ENCODE peak calls at places on chromosomes 12 and 14, in seven cellular contexts. One of them, this sample, is unnamed.

GRCh38 chr14:79274641-79275366 is 936.5 kb downstream of the DIO2 start:
- DNase-seq in A549: no peak
- DNase-seq in HCT116: no peak
- DNase-seq in pancreas: no peak
- DNase-seq in kidney: no peak
- DNase-seq in GM12865: no peak
- DNase-seq in fibroblast of lung: no peak
- DNase-seq in this sample: peak

GRCh38 chr14:61188936-61189808 is 92.0 kb downstream of the TMEM30B start:
- DNase-seq in A549: peak
- DNase-seq in HCT116: no peak
- DNase-seq in pancreas: peak
- DNase-seq in kidney: peak
- DNase-seq in GM12865: peak
- DNase-seq in fibroblast of lung: peak
- DNase-seq in this sample: peak

GRCh38 chr12:86139671-86140070 is 116.5 kb downstream of the MGAT4C start:
- DNase-seq in A549: no peak
- DNase-seq in HCT116: no peak
- DNase-seq in pancreas: no peak
- DNase-seq in kidney: no peak
- DNase-seq in GM12865: no peak
- DNase-seq in fibroblast of lung: peak
- DNase-seq in this sample: no peak

GRCh38 chr14:69244946-69245345 is 15.0 kb upstream of the GALNT16 start:
- DNase-seq in A549: no peak
- DNase-seq in HCT116: no peak
- DNase-seq in pancreas: no peak
- DNase-seq in kidney: no peak
- DNase-seq in GM12865: no peak
- DNase-seq in fibroblast of lung: no peak
- DNase-seq in this sample: no peak

GRCh38 chr14:58238252-58239247 is 6.1 kb upstream of the PSMA3 start:
- DNase-seq in A549: no peak
- DNase-seq in HCT116: no peak
- DNase-seq in pancreas: no peak
- DNase-seq in kidney: no peak
- DNase-seq in GM12865: no peak
- DNase-seq in fibroblast of lung: peak
- DNase-seq in this sample: peak

GRCh38 chr12:49671051-49671765 is 36.0 kb downstream of the FMNL3 start:
- DNase-seq in A549: no peak
- DNase-seq in HCT116: no peak
- DNase-seq in pancreas: no peak
- DNase-seq in kidney: peak
- DNase-seq in GM12865: peak
- DNase-seq in fibroblast of lung: no peak
- DNase-seq in this sample: no peak

GRCh38 chr12:99918003-99918402 is 66.7 kb downstream of the ANKS1B start:
- DNase-seq in A549: no peak
- DNase-seq in HCT116: no peak
- DNase-seq in pancreas: no peak
- DNase-seq in kidney: no peak
- DNase-seq in GM12865: no peak
- DNase-seq in fibroblast of lung: no peak
- DNase-seq in this sample: peak

GRCh38 chr12:57381693-57382220 is 49.1 kb downstream of the R3HDM2 start:
- DNase-seq in A549: no peak
- DNase-seq in HCT116: no peak
- DNase-seq in pancreas: no peak
- DNase-seq in kidney: no peak
- DNase-seq in GM12865: no peak
- DNase-seq in fibroblast of lung: peak
- DNase-seq in this sample: no peak

GRCh38 chr12:31203261-31203660 is 122.7 kb downstream of the SINHCAF start:
- DNase-seq in A549: no peak
- DNase-seq in HCT116: no peak
- DNase-seq in pancreas: no peak
- DNase-seq in kidney: no peak
- DNase-seq in GM12865: no peak
- DNase-seq in fibroblast of lung: no peak
- DNase-seq in this sample: no peak

GRCh38 chr12:3202734-3203446 is 125.7 kb downstream of the TSPAN9 start:
- DNase-seq in A549: peak
- DNase-seq in HCT116: no peak
- DNase-seq in pancreas: peak
- DNase-seq in kidney: no peak
- DNase-seq in GM12865: peak
- DNase-seq in fibroblast of lung: no peak
- DNase-seq in this sample: peak

GRCh38 chr12:88334271-88334670 is 192.2 kb downstream of the TMTC3 start:
- DNase-seq in A549: no peak
- DNase-seq in HCT116: no peak
- DNase-seq in pancreas: no peak
- DNase-seq in kidney: no peak
- DNase-seq in GM12865: peak
- DNase-seq in fibroblast of lung: peak
- DNase-seq in this sample: peak

GRCh38 chr12:94225924-94226630 is 77.7 kb downstream of the PLXNC1 start:
- DNase-seq in A549: no peak
- DNase-seq in HCT116: no peak
- DNase-seq in pancreas: no peak
- DNase-seq in kidney: no peak
- DNase-seq in GM12865: no peak
- DNase-seq in fibroblast of lung: no peak
- DNase-seq in this sample: no peak

GRCh38 chr12:79006306-79006705 is 141.7 kb downstream of the SYT1 start:
- DNase-seq in A549: peak
- DNase-seq in HCT116: peak
- DNase-seq in pancreas: no peak
- DNase-seq in kidney: no peak
- DNase-seq in GM12865: peak
- DNase-seq in fibroblast of lung: peak
- DNase-seq in this sample: peak

DNA sequence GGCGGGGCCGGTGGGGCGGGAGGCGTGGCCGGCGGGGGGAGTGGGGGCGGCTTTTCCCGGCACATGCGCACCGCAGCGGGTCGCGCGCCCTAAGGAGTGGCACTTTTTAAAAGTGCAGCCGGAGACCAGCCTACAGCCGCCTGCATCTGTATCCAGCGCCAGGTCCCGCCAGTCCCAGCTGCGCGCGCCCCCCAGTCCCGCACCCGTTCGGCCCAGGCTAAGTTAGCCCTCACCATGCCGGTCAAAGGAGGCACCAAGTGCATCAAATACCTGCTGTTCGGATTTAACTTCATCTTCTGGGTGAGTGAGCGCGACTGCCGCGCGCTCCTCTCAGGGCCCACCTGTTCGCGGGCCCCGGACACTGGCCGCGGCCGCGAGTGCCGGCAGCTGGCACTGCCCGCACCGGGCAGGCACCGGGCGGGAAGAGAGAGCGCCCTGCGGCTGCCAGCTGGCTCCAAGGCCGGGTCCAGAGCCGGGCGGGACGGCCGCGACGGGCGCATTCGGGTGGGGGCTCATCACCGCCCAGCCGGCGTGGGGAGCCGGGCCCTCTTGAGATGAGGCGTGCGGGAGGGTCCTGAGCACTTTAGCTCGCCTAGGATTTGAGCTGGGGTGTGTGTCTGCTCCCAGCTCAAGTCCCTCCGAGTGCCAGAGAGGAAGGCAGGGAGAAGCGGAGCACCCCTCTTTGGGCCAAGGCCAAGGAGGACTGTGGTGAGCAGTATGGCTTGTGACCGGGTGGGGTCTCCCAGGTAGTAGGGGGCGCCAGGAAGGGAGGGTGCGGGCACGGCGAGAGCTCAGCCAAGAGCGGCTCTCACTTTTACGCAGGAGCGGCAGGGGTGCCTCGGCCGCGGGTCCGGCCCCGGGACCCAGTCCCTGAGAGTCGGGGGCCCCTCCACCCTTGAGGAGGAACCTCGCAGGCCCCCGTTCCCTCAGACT is at the start of gene CD9:
- DNase-seq in A549: peak
- DNase-seq in HCT116: peak
- DNase-seq in pancreas: peak
- DNase-seq in kidney: no peak
- DNase-seq in GM12865: no peak
- DNase-seq in fibroblast of lung: no peak
- DNase-seq in this sample: peak
- H3K4me3 ChIP-seq in A549: peak
- H3K4me3 ChIP-seq in HCT116: peak
- H3K4me3 ChIP-seq in pancreas: peak
- H3K4me3 ChIP-seq in kidney: peak
- H3K4me3 ChIP-seq in GM12865: peak
- H3K4me3 ChIP-seq in fibroblast of lung: peak
- H3K4me3 ChIP-seq in this sample: peak

GRCh38 chr12:108448246-108448645 is 66.8 kb upstream of the FICD start:
- DNase-seq in A549: no peak
- DNase-seq in HCT116: no peak
- DNase-seq in pancreas: no peak
- DNase-seq in kidney: no peak
- DNase-seq in GM12865: no peak
- DNase-seq in fibroblast of lung: no peak
- DNase-seq in this sample: no peak

GRCh38 chr12:108442910-108443309 is 72.2 kb upstream of the FICD start:
- DNase-seq in A549: no peak
- DNase-seq in HCT116: no peak
- DNase-seq in pancreas: no peak
- DNase-seq in kidney: no peak
- DNase-seq in GM12865: no peak
- DNase-seq in fibroblast of lung: no peak
- DNase-seq in this sample: no peak

GRCh38 chr12:108447168-108447840 is 67.8 kb upstream of the FICD start:
- DNase-seq in A549: no peak
- DNase-seq in HCT116: no peak
- DNase-seq in pancreas: no peak
- DNase-seq in kidney: no peak
- DNase-seq in GM12865: no peak
- DNase-seq in fibroblast of lung: no peak
- DNase-seq in this sample: peak

GRCh38 chr12:108449478-108449877 is 65.6 kb upstream of the FICD start:
- DNase-seq in A549: no peak
- DNase-seq in HCT116: no peak
- DNase-seq in pancreas: no peak
- DNase-seq in kidney: no peak
- DNase-seq in GM12865: no peak
- DNase-seq in fibroblast of lung: no peak
- DNase-seq in this sample: no peak

DNA sequence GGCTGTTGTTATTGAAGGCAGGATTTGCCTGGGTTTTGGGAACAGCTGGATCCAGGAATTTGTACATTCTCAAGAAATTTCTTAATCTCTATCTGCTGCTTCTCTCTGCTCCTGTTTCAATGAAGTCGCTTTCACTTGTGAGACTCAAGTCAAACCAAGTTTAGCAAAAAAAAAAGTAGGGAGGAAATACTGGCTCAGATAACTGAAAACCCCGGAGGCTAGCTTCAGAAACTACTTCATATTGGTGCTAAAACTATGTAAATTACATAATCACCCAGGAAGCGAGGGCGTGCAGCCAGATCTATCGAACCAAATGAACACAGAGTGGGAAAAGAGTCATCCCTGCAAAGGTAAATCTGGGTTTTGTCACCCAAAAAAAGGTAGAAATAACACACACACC is 68.3 kb upstream of the FICD start:
- DNase-seq in A549: no peak
- DNase-seq in HCT116: no peak
- DNase-seq in pancreas: no peak
- DNase-seq in kidney: no peak
- DNase-seq in GM12865: peak
- DNase-seq in fibroblast of lung: no peak
- DNase-seq in this sample: peak
- TF ChIP-seq CTCF in A549: no peak
- TF ChIP-seq CTCF in HCT116: no peak
- TF ChIP-seq CTCF in pancreas: no peak
- TF ChIP-seq CTCF in kidney: no peak
- TF ChIP-seq CTCF in GM12865: no peak
- TF ChIP-seq CTCF in fibroblast of lung: no peak
- TF ChIP-seq CTCF in this sample: no peak

DNA sequence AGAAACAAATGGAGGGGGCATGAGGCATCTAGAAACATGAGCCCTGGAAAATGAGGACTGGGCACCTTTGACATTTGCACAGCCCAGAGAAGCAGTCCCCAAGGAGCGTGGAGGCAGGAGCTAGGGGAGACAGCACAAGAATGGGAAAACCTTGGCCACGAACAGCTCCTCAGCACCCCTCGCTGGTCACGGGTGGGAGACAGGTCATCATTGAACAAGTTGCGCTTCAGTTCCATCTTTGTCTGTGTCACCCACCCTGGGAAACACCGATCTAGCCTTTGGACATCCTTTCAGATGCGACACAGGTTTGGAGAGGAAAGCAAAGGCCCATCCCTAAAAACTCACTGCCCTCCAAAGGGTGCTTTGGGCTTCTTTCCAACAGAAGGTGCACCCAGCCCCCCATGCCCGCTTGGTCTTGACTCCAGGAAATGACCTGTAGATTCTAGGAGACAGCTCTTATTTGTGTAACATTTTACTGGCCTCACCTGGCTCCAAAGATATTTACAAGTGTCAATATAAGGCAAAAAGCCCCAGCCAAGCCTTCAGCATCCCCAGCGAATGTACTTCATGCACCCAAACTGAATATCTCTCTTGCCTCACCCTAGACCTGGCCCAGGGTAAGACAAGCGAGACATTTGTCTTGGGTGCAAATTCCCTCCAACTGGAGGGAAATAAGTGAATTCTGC is 28.8 kb upstream of the CLMN start:
- DNase-seq in A549: no peak
- DNase-seq in HCT116: no peak
- DNase-seq in pancreas: no peak
- DNase-seq in kidney: no peak
- DNase-seq in GM12865: no peak
- DNase-seq in fibroblast of lung: no peak
- DNase-seq in this sample: no peak
- H3K4me3 ChIP-seq in A549: no peak
- H3K4me3 ChIP-seq in HCT116: no peak
- H3K4me3 ChIP-seq in pancreas: no peak
- H3K4me3 ChIP-seq in kidney: no peak
- H3K4me3 ChIP-seq in GM12865: no peak
- H3K4me3 ChIP-seq in fibroblast of lung: no peak
- H3K4me3 ChIP-seq in this sample: no peak

DNA sequence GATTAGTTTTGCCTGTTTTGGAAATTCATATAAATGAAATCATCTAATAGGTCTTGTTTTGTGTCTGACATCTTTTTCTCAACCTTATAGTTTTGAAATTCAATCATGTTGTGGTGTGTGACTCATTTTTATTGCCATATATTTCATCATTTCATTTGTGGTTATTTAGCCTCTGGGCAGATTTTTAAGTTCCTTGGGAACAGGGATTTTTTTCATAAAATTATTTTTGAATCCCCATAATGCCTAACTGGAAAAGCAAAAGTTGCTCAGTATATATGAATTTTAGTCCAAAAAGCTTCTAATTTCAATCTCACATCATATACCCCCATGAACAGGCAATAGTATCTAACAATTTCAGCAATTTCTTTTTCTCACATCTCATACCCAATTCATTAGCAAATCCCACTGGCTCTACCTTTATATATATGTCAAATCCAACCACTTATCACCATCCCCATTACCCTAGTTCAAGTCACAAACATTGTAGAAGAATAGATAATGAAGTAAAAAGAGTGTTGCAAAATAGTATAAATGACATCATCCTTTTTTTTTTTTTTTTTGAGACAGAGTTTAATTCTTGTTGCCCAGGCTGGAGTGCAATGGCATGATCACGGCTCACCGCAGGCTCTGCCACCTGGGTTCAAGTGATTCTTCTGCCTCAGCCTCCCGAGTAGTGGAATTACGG is 2.6 kb upstream of the OR6J1 start:
- DNase-seq in A549: peak
- DNase-seq in HCT116: no peak
- DNase-seq in pancreas: no peak
- DNase-seq in kidney: no peak
- DNase-seq in GM12865: no peak
- DNase-seq in fibroblast of lung: peak
- DNase-seq in this sample: peak
- TF ChIP-seq CTCF in A549: no peak
- TF ChIP-seq CTCF in HCT116: no peak
- TF ChIP-seq CTCF in pancreas: no peak
- TF ChIP-seq CTCF in kidney: no peak
- TF ChIP-seq CTCF in GM12865: no peak
- TF ChIP-seq CTCF in fibroblast of lung: no peak
- TF ChIP-seq CTCF in this sample: no peak

This sample was measured in cardiac fibroblast.